ENCODE peak calls at places on chromosome 9, in six cellular contexts. C is IMR-90; K is naive thymus-derived CD4-positive, alpha-beta T cell; W is amniotic stem cell; U is retinal pigment epithelial cell; D is lung microvascular endothelial cell. H is an unnamed sample.

GRCh38 chr9:95182854-95183563 is 134.5 kb downstream of the FANCC start:
- DNase-seq in C (no peak), W (no peak), K (no peak), D (no peak), U (no peak), H (no peak)

GRCh38 chr9:91825422-91825821 is 124.6 kb downstream of the ROR2 start:
- DNase-seq in D (no peak), K (no peak), W (no peak), U (no peak), C (peak; percentile 13), H (no peak)

GRCh38 chr9:109513871-109514270 is 15.8 kb upstream of the PTPN3 start:
- DNase-seq in C (no peak), U (no peak), D (no peak), K (no peak), W (no peak), H (no peak)

GRCh38 chr9:95726756-95727155 is 148.7 kb upstream of the ERCC6L2 start:
- DNase-seq in C (peak; percentile 59), U (no peak), D (peak; percentile 74), K (no peak), W (peak; percentile 40), H (peak; percentile 72)

GRCh38 chr9:37943329-37944265 is 39.7 kb upstream of the SLC25A51 start:
- DNase-seq in D (no peak), U (peak; percentile 93), C (peak; percentile 94), W (peak; percentile 40), K (no peak), H (no peak)

GRCh38 chr9:32414856-32415255 is 30.4 kb downstream of the ACO1 start:
- DNase-seq in U (no peak), D (no peak), C (no peak), K (no peak), W (no peak), H (no peak)

GRCh38 chr9:17578911-17579793 is at the start of gene SH3GL2:
- DNase-seq in D (peak; percentile 29), K (no peak), W (no peak), U (no peak), C (peak; percentile 4), H (peak; percentile 49)

GRCh38 chr9:4741365-4742031 is 496 bp upstream of the AK3 start:
- DNase-seq in D (peak; percentile 27), C (no peak), K (no peak), U (no peak), W (no peak), H (peak; percentile 29)

GRCh38 chr9:127549771-127550170 is 62.3 kb upstream of the STXBP1 start:
- DNase-seq in K (no peak), D (no peak), W (no peak), C (no peak), U (no peak), H (no peak)

GRCh38 chr9:136825295-136826187 is 16.7 kb upstream of the AJM1 start:
- DNase-seq in C (no peak), K (no peak), D (no peak), U (no peak), W (no peak), H (no peak)

GRCh38 chr9:20270176-20270575 is 352.1 kb downstream of the MLLT3 start:
- DNase-seq in D (no peak), K (no peak), C (no peak), U (no peak), W (no peak), H (no peak)